ENCODE peak calls at places on chromosomes 3 and 15, in ten cellular contexts. P, X, R, J, S, C, A, F, B and T are unnamed samples.
A peak's percentile ranks its signal among the peaks of the same experiment; 100 is the strongest.

GRCh38 chr3:116663161-116663885 is 46.3 kb upstream of the TUSC7 start:
- DNase-seq in P (no peak), X (no peak), R (no peak), J (peak; percentile 19), S (no peak), C (no peak), A (no peak), F (no peak), B (no peak), T (no peak)

GRCh38 chr3:189727191-189727590 is 96.0 kb downstream of the TP63 start:
- DNase-seq in P (no peak), X (no peak), R (no peak), J (no peak), S (no peak), C (no peak), A (no peak), F (no peak), B (no peak), T (no peak)

GRCh38 chr15:74655424-74655823 is 39.8 kb downstream of the CLK3 start:
- DNase-seq in P (no peak), X (no peak), R (no peak), J (no peak), S (no peak), C (no peak), A (no peak), F (no peak), B (no peak), T (no peak)

GRCh38 chr3:102092617-102093466 is 243.5 kb downstream of the NFKBIZ start:
- DNase-seq in P (no peak), X (no peak), R (no peak), J (peak; percentile 24), S (no peak), C (no peak), A (no peak), F (no peak), B (no peak), T (no peak)

GRCh38 chr15:41873711-41874110 is 20.1 kb downstream of the SPTBN5 start:
- DNase-seq in P (no peak), X (no peak), R (no peak), J (no peak), S (no peak), C (no peak), A (no peak), F (no peak), B (no peak), T (no peak)

GRCh38 chr15:48462688-48463087 is 131.5 kb downstream of the DUT start:
- DNase-seq in P (no peak), X (no peak), R (no peak), J (no peak), S (no peak), C (no peak), A (no peak), F (no peak), B (no peak), T (no peak)

GRCh38 chr3:90091557-90091956 is 984.1 kb downstream of the EPHA3 start:
- DNase-seq in P (no peak), X (no peak), R (peak; percentile 30), J (peak; percentile 81), S (peak; percentile 48), C (peak; percentile 18), A (no peak), F (no peak), B (no peak), T (no peak)

GRCh38 chr3:46517016-46517770 is 19.4 kb downstream of the RTP3 start:
- DNase-seq in P (no peak), X (no peak), R (no peak), J (peak; percentile 78), S (peak; percentile 46), C (no peak), A (no peak), F (no peak), B (no peak), T (no peak)

GRCh38 chr3:72802001-72802400 is 46.2 kb downstream of the SHQ1 start:
- DNase-seq in P (no peak), X (no peak), R (no peak), J (no peak), S (no peak), C (no peak), A (no peak), F (no peak), B (no peak), T (no peak)
- H3K4me3 ChIP-seq in P (no peak overlapping the region), X (no peak overlapping the region), R (no peak overlapping the region), J (no peak overlapping the region), S (no peak overlapping the region), C (no peak overlapping the region), A (no peak overlapping the region), F (no peak overlapping the region), B (no peak overlapping the region), T (no peak overlapping the region)

GRCh38 chr3:30605005-30605404 is 1.4 kb upstream of the TGFBR2 start:
- DNase-seq in P (no peak), X (no peak), R (no peak), J (no peak), S (no peak), C (no peak), A (no peak), F (no peak), B (no peak), T (no peak)

GRCh38 chr3:30606301-30607031 is at the start of gene TGFBR2:
- DNase-seq in P (peak; percentile 96), X (peak; percentile 97), R (peak; percentile 94), J (peak; percentile 99), S (peak; percentile 96), C (peak; percentile 90), A (peak; percentile 86), F (peak; percentile 92), B (peak; percentile 89), T (peak; percentile 98)

GRCh38 chr3:30607032-30607833 is 832 bp downstream of the TGFBR2 start:
- DNase-seq in P (peak; percentile 88), X (peak; percentile 76), R (peak; percentile 59), J (peak; percentile 71), S (peak; percentile 54), C (peak; percentile 67), A (peak; percentile 52), F (peak; percentile 70), B (no peak), T (peak; percentile 88)

GRCh38 chr3:30604566-30604965 is 1.8 kb upstream of the TGFBR2 start:
- DNase-seq in P (no peak), X (no peak), R (no peak), J (no peak), S (no peak), C (no peak), A (no peak), F (no peak), B (no peak), T (no peak)

DNA sequence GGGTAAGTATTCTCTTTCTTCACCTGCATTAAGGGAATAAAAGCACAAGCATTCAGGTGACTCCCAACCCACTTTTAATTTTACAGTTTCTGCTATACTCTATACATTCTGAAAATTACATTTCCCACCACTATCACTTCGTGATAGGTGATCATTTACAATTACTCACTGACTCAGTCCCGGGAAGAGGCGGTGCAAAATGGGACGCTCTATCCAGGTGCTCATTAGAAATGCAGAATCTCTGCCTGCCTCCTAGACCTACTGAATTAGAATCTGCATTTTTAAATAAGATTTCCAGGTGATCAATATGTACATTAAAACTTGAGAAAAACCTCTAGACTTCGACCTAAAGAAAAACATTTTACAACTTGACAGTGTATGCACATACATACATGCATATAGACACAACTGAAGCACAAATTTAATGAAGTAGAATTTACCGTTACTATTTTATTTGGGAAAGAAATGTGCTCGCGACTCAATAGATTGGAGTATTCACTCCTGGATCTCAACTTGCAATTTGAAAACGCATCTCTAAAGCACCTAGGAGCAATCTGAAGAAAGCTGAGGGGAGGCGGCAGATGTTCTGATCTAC is 598 bp upstream of the TGFBR2 start:
- DNase-seq in P (no peak), X (no peak), R (no peak), J (no peak), S (no peak), C (no peak), A (no peak), F (no peak), B (no peak), T (no peak)
- H3K4me1 ChIP-seq in P (peaks cover 19% of the 10 kb centered on the region), X (no peaks in the 10 kb centered on the region), R (peaks cover 56% of the 10 kb centered on the region), J (peaks cover 22% of the 10 kb centered on the region), S (peaks cover 2% of the 10 kb centered on the region), C (no peaks in the 10 kb centered on the region), A (peaks cover 6% of the 10 kb centered on the region), F (peaks cover 36% of the 10 kb centered on the region), B (peaks cover 25% of the 10 kb centered on the region), T (peaks cover 49% of the 10 kb centered on the region)

GRCh38 chr3:143974877-143975238 is 3.2 kb downstream of the DIPK2A start:
- DNase-seq in P (no peak), X (no peak), R (no peak), J (peak; percentile 56), S (no peak), C (no peak), A (no peak), F (no peak), B (no peak), T (no peak)

GRCh38 chr3:143977326-143978262 is 6.0 kb downstream of the DIPK2A start:
- DNase-seq in P (no peak), X (no peak), R (no peak), J (peak; percentile 61), S (peak; percentile 10), C (no peak), A (no peak), F (no peak), B (no peak), T (no peak)

GRCh38 chr3:143973352-143974021 is 1.9 kb downstream of the DIPK2A start:
- DNase-seq in P (no peak), X (no peak), R (no peak), J (peak; percentile 57), S (no peak), C (no peak), A (no peak), F (no peak), B (no peak), T (no peak)

GRCh38 chr3:143974181-143974876 is 2.7 kb downstream of the DIPK2A start:
- DNase-seq in P (no peak), X (no peak), R (no peak), J (peak; percentile 35), S (no peak), C (no peak), A (no peak), F (no peak), B (no peak), T (no peak)

GRCh38 chr3:143975549-143976152 is 4.0 kb downstream of the DIPK2A start:
- DNase-seq in P (no peak), X (no peak), R (peak; percentile 24), J (peak; percentile 90), S (peak; percentile 20), C (no peak), A (no peak), F (no peak), B (no peak), T (no peak)
- H3K4me3 ChIP-seq in P (no peak overlapping the region), X (no peak overlapping the region), R (no peak overlapping the region), J (no peak overlapping the region), S (no peak overlapping the region), C (no peak overlapping the region), A (peak overlapping the region; percentile 93), F (no peak overlapping the region), B (peak overlapping the region; percentile 83), T (peak overlapping the region; percentile 93)

DNA sequence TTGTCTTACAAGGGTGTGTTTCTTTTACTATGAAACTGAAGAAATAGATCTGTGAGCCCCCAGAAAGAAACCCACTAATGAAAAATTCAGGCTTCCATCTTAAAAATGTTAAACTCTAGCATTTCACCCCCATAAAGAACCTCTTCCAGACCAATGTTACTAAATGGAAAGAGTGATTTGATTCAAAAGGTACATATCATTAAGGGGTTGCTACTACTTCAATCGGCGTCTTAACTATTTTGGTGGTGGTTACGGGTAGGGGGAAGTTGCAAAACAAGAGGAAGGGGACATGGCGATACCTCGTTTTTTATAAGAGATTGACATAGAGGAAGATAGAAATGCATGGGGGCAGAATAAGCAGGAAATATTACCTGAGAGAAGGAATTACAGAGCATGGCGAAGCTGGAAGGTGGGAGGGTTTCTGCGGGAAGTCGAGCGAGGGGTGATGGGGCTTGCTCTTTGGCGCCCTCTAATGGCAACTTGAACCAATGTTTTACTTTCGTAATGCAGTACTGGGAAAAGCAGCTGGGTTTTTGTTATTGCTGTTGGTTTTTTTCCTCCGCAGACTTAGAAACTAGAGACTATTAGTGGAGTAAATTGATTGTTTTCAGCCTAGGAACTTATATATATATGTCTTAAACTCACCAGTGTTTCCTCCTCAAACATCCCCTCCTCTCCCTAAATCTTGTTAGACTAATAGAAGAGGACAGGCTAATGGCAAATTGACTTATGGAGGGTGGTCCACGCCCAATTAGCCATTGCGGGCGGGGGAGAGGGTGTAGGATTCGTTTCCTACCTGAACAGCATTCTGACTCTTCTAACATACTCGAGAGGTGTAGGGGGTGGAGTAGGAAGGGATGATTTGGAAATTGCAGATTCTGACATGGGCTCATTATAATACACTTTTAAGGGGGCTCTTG is 11.3 kb upstream of the SOX2 start:
- DNase-seq in P (no peak), X (peak; percentile 63), R (peak; percentile 79), J (peak; percentile 75), S (peak; percentile 84), C (peak; percentile 46), A (no peak), F (peak; percentile 72), B (no peak), T (no peak)
- H3K4me1 ChIP-seq in P (peaks cover 9% of the 10 kb centered on the region), X (peaks cover 5% of the 10 kb centered on the region), R (no peaks in the 10 kb centered on the region), J (peaks cover 18% of the 10 kb centered on the region), S (peaks cover 6% of the 10 kb centered on the region), C (peaks cover 9% of the 10 kb centered on the region), A (no peaks in the 10 kb centered on the region), F (peaks cover 22% of the 10 kb centered on the region), B (peaks cover 14% of the 10 kb centered on the region), T (peaks cover 38% of the 10 kb centered on the region)